ENCODE peak calls at places on chromosomes 12 and 14, in six cellular contexts. B is A549, Z is SK-N-SH, U is GM12878, I is K562, G is H1. H is an unnamed sample.

GRCh38 chr12:80316141-80316700 is 127.8 kb upstream of the PTPRQ start:
- DNase-seq in B (no peak), Z (no peak), U (no peak), I (no peak), G (no peak), H (no peak)

GRCh38 chr12:106369624-106370346 is 12.2 kb downstream of the POLR3B start:
- DNase-seq in B (peak), Z (no peak), U (no peak), I (no peak), G (no peak), H (no peak)

GRCh38 chr12:93467351-93468007 is at the start of gene MRPL42:
- DNase-seq in B (peak), Z (peak), U (peak), I (peak), G (peak), H (peak)

GRCh38 chr12:111218499-111218898 is 150.4 kb downstream of the PHETA1 start:
- DNase-seq in B (no peak), Z (no peak), U (no peak), I (no peak), G (no peak), H (peak)

GRCh38 chr12:52199294-52199920 is 7.6 kb upstream of the KRT80 start:
- DNase-seq in B (no peak), Z (peak), U (no peak), I (no peak), G (no peak), H (no peak)

GRCh38 chr12:106227641-106228319 is 20.0 kb downstream of the CKAP4 start:
- DNase-seq in B (peak), Z (no peak), U (no peak), I (no peak), G (no peak), H (peak)

GRCh38 chr14:41055589-41055988 is 551.1 kb upstream of the LRFN5 start:
- DNase-seq in B (no peak), Z (no peak), U (no peak), I (no peak), G (no peak), H (no peak)

GRCh38 chr12:120224304-120225199 is 23.6 kb upstream of the RPLP0 start:
- DNase-seq in B (no peak), Z (peak), U (no peak), I (no peak), G (no peak), H (no peak)

GRCh38 chr12:6426882-6427671 is 17.7 kb upstream of the CD27 start:
- DNase-seq in B (no peak), Z (no peak), U (peak), I (no peak), G (no peak), H (no peak)

GRCh38 chr12:44511289-44511688 is 364.8 kb downstream of the NELL2 start:
- DNase-seq in B (no peak), Z (no peak), U (peak), I (no peak), G (no peak), H (no peak)

GRCh38 chr12:88141774-88142609 is at the start of the genes CEP290 and TMTC3:
- DNase-seq in B (peak), Z (peak), U (peak), I (peak), G (peak), H (peak)

GRCh38 chr14:75277796-75278421 is 719 bp upstream of the FOS start:
- DNase-seq in B (no peak), Z (no peak), U (no peak), I (no peak), G (no peak), H (no peak)

GRCh38 chr14:53295985-53296582 is 143.0 kb upstream of the DDHD1 start:
- DNase-seq in B (peak), Z (peak), U (no peak), I (peak), G (no peak), H (peak)

GRCh38 chr12:81570234-81570633 is 188.9 kb downstream of the PPFIA2 start:
- DNase-seq in B (no peak), Z (no peak), U (no peak), I (no peak), G (no peak), H (no peak)

GRCh38 chr12:81572411-81572810 is 186.7 kb downstream of the PPFIA2 start:
- DNase-seq in B (no peak), Z (no peak), U (no peak), I (no peak), G (no peak), H (no peak)

DNA sequence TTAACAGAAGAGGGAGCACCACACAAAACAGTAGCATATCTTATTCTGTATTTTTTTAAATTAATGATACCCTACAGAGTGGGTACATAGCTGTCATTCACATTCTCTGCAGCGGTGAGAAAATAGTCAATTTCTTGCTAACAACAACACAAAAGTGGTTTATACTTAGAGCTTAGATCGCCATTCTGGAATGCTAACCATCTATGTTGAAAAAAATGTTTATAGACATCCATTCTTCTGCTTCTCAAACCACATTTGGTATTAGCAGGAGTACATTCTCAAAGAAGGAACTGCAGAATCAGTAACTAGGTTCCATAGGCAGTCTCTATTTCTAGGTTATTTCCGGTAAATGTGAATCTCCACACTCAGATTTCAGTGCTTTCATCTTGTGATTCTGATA is 185.9 kb downstream of the PPFIA2 start:
- DNase-seq in B (no peak), Z (no peak), U (no peak), I (no peak), G (no peak), H (no peak)
- TF ChIP-seq CHD2 in B (no peak), Z (no peak), U (no peak), I (no peak), G (no peak), H (no peak)

DNA sequence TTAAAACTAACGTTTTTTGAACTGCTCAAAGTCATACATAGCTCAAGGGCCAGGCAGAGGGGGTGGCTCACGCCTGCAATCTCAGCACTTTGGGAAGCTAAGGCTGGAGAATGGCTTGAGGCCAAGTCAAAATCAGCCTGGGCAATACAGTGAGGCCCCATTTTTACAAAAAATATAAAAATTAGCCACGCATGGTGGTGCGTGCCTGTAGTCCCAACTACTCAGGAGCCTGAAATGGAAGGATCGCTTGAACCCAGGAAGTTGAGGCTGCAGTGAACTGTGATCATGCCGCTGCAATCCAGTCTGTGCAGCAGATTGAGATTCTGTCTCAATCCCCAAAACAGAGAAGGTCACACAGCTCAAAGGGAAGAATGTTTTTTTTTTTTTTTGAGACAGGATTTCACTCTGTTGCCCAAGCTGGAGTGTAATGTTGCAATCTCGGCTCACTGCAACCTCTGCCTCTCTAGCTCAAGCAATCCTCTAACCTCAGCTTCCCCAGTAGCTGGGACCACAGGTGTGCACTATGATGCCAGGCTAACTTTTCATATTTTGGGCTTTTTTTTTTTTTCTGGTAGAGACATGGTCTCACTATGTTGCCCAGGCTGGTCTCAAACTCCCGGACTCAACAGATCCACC is 2.9 kb downstream of the RBM23 start:
- DNase-seq in B (no peak), Z (no peak), U (no peak), I (no peak), G (no peak), H (peak)
- H3K4me2 ChIP-seq in B (no peak), Z (no peak), U (peak), I (no peak), G (no peak), H (peak)

GRCh38 chr12:81596558-81596957 is 162.6 kb downstream of the PPFIA2 start:
- DNase-seq in B (no peak), Z (no peak), U (no peak), I (no peak), G (no peak), H (no peak)
- H3K4me3 ChIP-seq in B (no peak), Z (no peak), U (no peak), I (no peak), G (no peak), H (no peak)

GRCh38 chr12:122061253-122061652 is 17.3 kb upstream of the MLXIP start:
- DNase-seq in B (no peak), Z (no peak), U (no peak), I (no peak), G (no peak), H (no peak)

GRCh38 chr12:122062832-122063690 is 15.5 kb upstream of the MLXIP start:
- DNase-seq in B (peak), Z (peak), U (no peak), I (peak), G (no peak), H (peak)

GRCh38 chr12:122063691-122064033 is 14.9 kb upstream of the MLXIP start:
- DNase-seq in B (no peak), Z (peak), U (no peak), I (no peak), G (no peak), H (no peak)

GRCh38 chr12:122064780-122065588 is 13.6 kb upstream of the MLXIP start:
- DNase-seq in B (peak), Z (peak), U (no peak), I (peak), G (no peak), H (peak)

GRCh38 chr12:122064034-122064777 is 14.3 kb upstream of the MLXIP start:
- DNase-seq in B (peak), Z (peak), U (peak), I (peak), G (peak), H (peak)
- TF ChIP-seq CHD2 in B (no peak), Z (peak), U (no peak), I (peak), G (peak), H (no peak)

GRCh38 chr12:48978741-48979601 is 849 bp downstream of the WNT1 start:
- DNase-seq in B (no peak), Z (no peak), U (no peak), I (no peak), G (no peak), H (no peak)

GRCh38 chr12:48978291-48978740 is at the start of gene WNT1:
- DNase-seq in B (no peak), Z (peak), U (no peak), I (no peak), G (no peak), H (no peak)

GRCh38 chr12:48980389-48980952 is 2.3 kb downstream of the WNT1 start:
- DNase-seq in B (peak), Z (peak), U (no peak), I (peak), G (no peak), H (no peak)

GRCh38 chr12:48979602-48980388 is 1.7 kb downstream of the WNT1 start:
- DNase-seq in B (no peak), Z (no peak), U (no peak), I (no peak), G (no peak), H (no peak)

GRCh38 chr12:48977290-48978281 is 536 bp upstream of the WNT1 start:
- DNase-seq in B (peak), Z (peak), U (no peak), I (peak), G (no peak), H (peak)
- H3K4me2 ChIP-seq in B (peak), Z (peak), U (peak), I (peak), G (peak), H (peak)

GRCh38 chr14:23035303-23036164 is 834 bp upstream of the PSMB5 start:
- DNase-seq in B (no peak), Z (no peak), U (no peak), I (no peak), G (no peak), H (no peak)
- H3K4me3 ChIP-seq in B (no peak), Z (no peak), U (peak), I (peak), G (peak), H (peak)

GRCh38 chr12:62761658-62762057 is 173.3 kb downstream of the PPM1H start:
- DNase-seq in B (no peak), Z (no peak), U (no peak), I (no peak), G (no peak), H (no peak)
- TF ChIP-seq CHD2 in B (no peak), Z (no peak), U (no peak), I (no peak), G (no peak), H (no peak)

DNA sequence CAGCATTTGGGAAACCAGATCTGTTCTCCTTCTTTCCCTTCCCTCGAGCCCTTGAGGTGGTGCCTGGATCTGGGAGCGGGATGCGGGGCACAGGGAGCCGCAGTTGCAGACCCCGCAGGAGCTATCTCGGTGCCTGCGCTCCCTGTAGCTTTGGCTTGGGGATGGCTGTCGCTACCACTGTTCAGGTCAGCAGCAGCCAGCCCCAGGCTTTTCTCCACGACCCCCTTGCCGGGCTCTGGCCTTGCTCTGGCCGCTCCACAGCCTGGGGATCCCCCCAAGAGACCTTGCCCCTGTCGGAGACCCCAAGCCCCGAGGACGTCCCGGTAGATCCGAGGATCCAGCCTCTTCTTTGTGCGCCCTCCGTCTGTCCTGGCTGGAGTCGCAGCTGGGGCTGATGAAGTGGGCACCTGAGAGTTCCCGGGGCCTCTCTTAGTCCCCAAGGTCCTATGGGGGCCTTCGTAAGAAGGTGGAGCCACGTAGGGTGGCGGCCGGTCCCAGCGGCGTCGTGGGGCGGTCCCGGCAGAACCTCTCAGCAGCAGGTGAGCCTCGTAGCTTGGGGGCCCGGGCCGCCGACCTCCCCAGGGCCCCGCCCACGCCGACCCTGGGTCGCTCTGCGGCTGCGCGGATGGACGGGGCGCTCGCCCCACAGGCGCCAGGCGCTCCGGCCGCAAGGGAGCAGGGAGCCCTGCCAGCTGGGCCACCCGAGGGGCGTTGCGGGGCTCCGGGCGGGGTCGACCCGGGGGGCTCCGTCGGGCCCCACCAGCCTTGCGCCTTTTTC is 1.3 kb downstream of the DDN start:
- DNase-seq in B (peak), Z (peak), U (no peak), I (peak), G (no peak), H (no peak)
- H3K4me2 ChIP-seq in B (peak), Z (no peak), U (peak), I (peak), G (peak), H (peak)

GRCh38 chr14:92654206-92654901 is 94.1 kb downstream of the LGMN start:
- DNase-seq in B (no peak), Z (no peak), U (no peak), I (no peak), G (no peak), H (no peak)

GRCh38 chr14:92653162-92653651 is 95.2 kb downstream of the LGMN start:
- DNase-seq in B (no peak), Z (no peak), U (no peak), I (no peak), G (no peak), H (no peak)

GRCh38 chr14:92655802-92656201 is 92.6 kb downstream of the LGMN start:
- DNase-seq in B (no peak), Z (no peak), U (no peak), I (no peak), G (no peak), H (no peak)

GRCh38 chr14:92656306-92656705 is 92.1 kb downstream of the LGMN start:
- DNase-seq in B (no peak), Z (no peak), U (no peak), I (no peak), G (no peak), H (no peak)

GRCh38 chr14:92655372-92655771 is 93.1 kb downstream of the LGMN start:
- DNase-seq in B (no peak), Z (no peak), U (no peak), I (no peak), G (no peak), H (no peak)
- H3K4me3 ChIP-seq in B (no peak), Z (no peak), U (peak), I (no peak), G (no peak), H (no peak)

H was measured in HepG2.